ENCODE peak calls at places on chromosome 5, in nine cellular contexts. Q is heart right ventricle; I is CD8-positive, alpha-beta memory T cell; F is IMR-90; X is Peyer's patch; L is keratinocyte; M is HepG2; A is neuronal stem cell; J is PC-3. U is an unnamed sample. For H3K4me1, the result is how much of the 10 kb centered on the place peaks cover.

GRCh38 chr5:154098465-154098864 is 59.7 kb downstream of the MFAP3 start:
- DNase-seq in Q (no peak), I (no peak), F (no peak), X (no peak), L (no peak), M (no peak), A (no peak), J (no peak), U (no peak)

GRCh38 chr5:79694652-79695051 is 5.0 kb downstream of the CMYA5 start:
- DNase-seq in Q (peak), I (no peak), F (peak), X (no peak), L (no peak), M (no peak), A (no peak), J (no peak), U (no peak)

GRCh38 chr5:5326126-5326758 is 96.2 kb upstream of the ICE1 start:
- DNase-seq in Q (no peak), I (no peak), F (no peak), X (no peak), L (no peak), M (no peak), A (peak), J (no peak), U (no peak)

GRCh38 chr5:139177809-139178581 is 20.2 kb downstream of the SIL1 start:
- DNase-seq in Q (peak), I (no peak), F (peak), X (peak), L (no peak), M (no peak), A (no peak), J (no peak), U (peak)

GRCh38 chr5:154309805-154310204 is 119.3 kb downstream of the GALNT10 start:
- DNase-seq in Q (no peak), I (no peak), F (no peak), X (no peak), L (no peak), M (no peak), A (no peak), J (no peak), U (no peak)

GRCh38 chr5:435961-436640 is 6.9 kb upstream of the EXOC3 start:
- DNase-seq in Q (no peak), I (no peak), F (peak), X (peak), L (no peak), M (peak), A (no peak), J (peak), U (no peak)

GRCh38 chr5:151072234-151073025 is 8.4 kb downstream of the TNIP1 start:
- DNase-seq in Q (no peak), I (no peak), F (peak), X (no peak), L (peak), M (no peak), A (no peak), J (peak), U (no peak)

GRCh38 chr5:10788358-10788757 is 27.3 kb upstream of the DAP start:
- DNase-seq in Q (no peak), I (no peak), F (no peak), X (no peak), L (no peak), M (no peak), A (no peak), J (no peak), U (no peak)

GRCh38 chr5:132976852-132977251 is 13.4 kb upstream of the AFF4 start:
- DNase-seq in Q (no peak), I (no peak), F (no peak), X (no peak), L (no peak), M (no peak), A (no peak), J (no peak), U (no peak)

GRCh38 chr5:120609570-120609969 is 145.5 kb downstream of the PRR16 start:
- DNase-seq in Q (no peak), I (no peak), F (peak), X (no peak), L (no peak), M (no peak), A (no peak), J (peak), U (no peak)

GRCh38 chr5:174335682-174336364 is 290.3 kb downstream of the NSG2 start:
- DNase-seq in Q (no peak), I (no peak), F (no peak), X (no peak), L (no peak), M (no peak), A (no peak), J (peak), U (no peak)

GRCh38 chr5:82164957-82165698 is 113.0 kb downstream of the RPS23 start:
- DNase-seq in Q (no peak), I (no peak), F (peak), X (no peak), L (no peak), M (no peak), A (no peak), J (peak), U (peak)

GRCh38 chr5:154646841-154647759 is 108.1 kb upstream of the LARP1 start:
- DNase-seq in Q (peak), I (peak), F (peak), X (peak), L (no peak), M (peak), A (no peak), J (peak), U (no peak)

GRCh38 chr5:176466245-176466871 is 18.2 kb downstream of the FAF2 start:
- DNase-seq in Q (no peak), I (no peak), F (peak), X (no peak), L (no peak), M (peak), A (no peak), J (peak), U (no peak)

GRCh38 chr5:52657231-52657645 is 130.5 kb upstream of the ITGA1 start:
- DNase-seq in Q (no peak), I (peak), F (peak), X (no peak), L (no peak), M (peak), A (peak), J (peak), U (no peak)

GRCh38 chr5:86878250-86878649 is 260.5 kb downstream of the COX7C start:
- DNase-seq in Q (no peak), I (no peak), F (no peak), X (no peak), L (no peak), M (no peak), A (no peak), J (no peak), U (no peak)

GRCh38 chr5:173495225-173495904 is 121.1 kb downstream of the BOD1 start:
- DNase-seq in Q (peak), I (no peak), F (peak), X (no peak), L (no peak), M (no peak), A (no peak), J (no peak), U (no peak)

DNA sequence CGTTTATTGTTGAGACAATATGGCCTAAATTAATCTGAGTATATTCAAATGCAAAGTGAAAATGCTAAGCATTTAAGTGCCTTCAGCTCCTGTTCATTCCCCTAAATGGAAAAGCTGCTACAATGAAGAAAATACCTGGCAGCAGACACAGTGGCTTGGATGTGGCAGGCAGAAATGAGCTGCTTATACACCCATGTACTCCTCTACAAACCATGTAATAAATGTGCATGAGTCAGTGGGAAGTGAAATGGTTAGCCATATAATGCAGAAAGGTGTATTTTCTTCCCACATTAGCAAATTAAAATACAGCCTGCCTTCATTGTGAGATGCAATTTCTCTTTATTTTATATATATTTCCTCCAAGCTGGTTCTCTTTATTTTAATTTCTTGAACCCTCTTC is 859.2 kb upstream of the SEMA6A start:
- DNase-seq in Q (no peak), I (no peak), F (no peak), X (no peak), L (no peak), M (no peak), A (no peak), J (no peak), U (no peak)
- H3K4me1 ChIP-seq in Q (under half), I (under half), F (under half), X (under half), L (under half), M (under half), A (under half), J (under half), U (under half)

GRCh38 chr5:72179816-72180440 is 72.7 kb downstream of the MAP1B start:
- DNase-seq in Q (no peak), I (no peak), F (no peak), X (no peak), L (no peak), M (no peak), A (no peak), J (peak), U (peak)

GRCh38 chr5:72177538-72177937 is 70.3 kb downstream of the MAP1B start:
- DNase-seq in Q (no peak), I (no peak), F (no peak), X (no peak), L (no peak), M (no peak), A (no peak), J (no peak), U (no peak)

GRCh38 chr5:72183231-72183630 is 76.0 kb downstream of the MAP1B start:
- DNase-seq in Q (no peak), I (no peak), F (no peak), X (no peak), L (no peak), M (no peak), A (peak), J (no peak), U (no peak)

GRCh38 chr5:72178910-72179815 is 71.9 kb downstream of the MAP1B start:
- DNase-seq in Q (peak), I (no peak), F (peak), X (peak), L (no peak), M (no peak), A (peak), J (peak), U (peak)

DNA sequence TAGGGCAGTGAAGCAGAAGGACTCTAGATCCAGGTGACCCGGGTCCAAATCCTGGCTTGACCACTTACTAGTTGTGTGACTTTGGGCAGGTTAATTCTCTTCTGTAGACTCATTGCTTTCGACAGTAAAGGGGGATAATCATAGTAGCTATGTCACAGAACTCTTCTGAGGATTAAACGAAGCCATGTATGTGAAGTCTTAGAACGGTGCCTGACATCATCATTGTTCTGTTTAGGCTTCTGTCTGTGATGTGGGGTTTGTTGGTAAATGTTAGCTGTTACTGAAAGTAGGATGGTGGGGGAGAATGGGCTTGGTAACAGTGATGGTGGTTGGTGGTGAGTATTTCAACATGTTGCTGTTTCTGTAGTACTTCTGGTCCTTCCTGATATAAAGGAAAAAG is 73.7 kb downstream of the MAP1B start:
- DNase-seq in Q (no peak), I (no peak), F (no peak), X (no peak), L (no peak), M (no peak), A (no peak), J (no peak), U (no peak)
- H3K4me3 ChIP-seq in Q (no peak), I (no peak), F (no peak), X (no peak), L (no peak), M (no peak), A (no peak), J (no peak), U (no peak)

DNA sequence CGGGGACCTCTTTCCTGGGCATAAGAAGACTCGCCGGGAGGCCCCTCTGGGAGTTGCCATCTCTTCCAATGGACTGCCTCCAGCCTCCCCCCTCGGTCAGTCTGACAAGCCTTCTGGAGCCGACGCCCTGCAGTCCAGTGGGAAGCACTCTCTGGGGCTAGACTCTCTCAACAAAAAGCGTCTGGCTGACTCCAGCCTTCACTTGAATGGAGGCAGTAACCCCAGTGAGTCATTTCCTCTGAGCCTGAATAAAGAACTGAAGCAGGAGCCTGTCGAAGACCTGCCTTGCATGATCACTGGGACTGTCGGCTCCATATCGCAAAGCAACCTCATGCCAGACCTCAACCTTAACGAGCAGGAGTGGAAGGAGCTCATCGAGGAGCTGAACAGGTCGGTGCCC is 28.4 kb upstream of the LTC4S start:
- DNase-seq in Q (peak), I (no peak), F (peak), X (no peak), L (no peak), M (no peak), A (no peak), J (peak), U (no peak)
- H3K4me1 ChIP-seq in Q (half or more), I (under half), F (under half), X (under half), L (under half), M (under half), A (under half), J (under half), U (under half)

DNA sequence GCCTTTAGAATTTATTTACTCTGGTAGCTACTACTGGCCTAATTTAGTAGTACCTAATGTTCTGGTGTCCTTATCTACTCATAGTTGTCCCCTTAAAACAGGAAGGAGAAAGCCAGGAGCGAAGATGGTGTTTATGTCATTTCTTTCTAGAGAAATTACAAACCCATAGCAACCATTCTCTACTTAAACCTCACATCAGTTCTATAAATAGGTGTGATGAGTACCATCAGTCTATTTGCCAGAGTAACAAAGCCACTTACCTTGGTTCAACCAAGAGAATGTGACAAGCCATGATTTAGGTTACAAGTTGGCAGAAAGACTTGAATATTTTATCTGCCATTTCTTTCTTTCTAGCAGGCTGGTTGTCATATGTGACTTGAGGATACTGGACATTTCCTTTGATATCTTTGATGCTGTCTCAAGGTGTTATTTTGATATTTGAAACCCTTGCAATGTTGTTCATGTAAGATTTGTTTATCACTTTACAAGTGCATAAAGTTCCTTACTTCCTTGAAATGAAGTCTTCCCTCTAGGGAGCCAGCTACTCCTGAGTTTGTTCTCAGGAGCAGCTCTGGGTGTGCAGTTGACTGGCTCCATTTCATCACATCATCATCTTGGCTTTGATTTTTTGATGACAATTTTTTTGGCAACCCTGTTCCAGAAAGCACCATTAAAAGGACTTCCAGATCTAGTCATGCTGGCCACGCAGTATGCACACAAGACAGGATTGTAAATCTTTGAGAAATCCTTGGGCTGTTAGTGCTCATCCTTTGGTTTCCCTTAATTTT is 286.8 kb downstream of the ARHGAP26 start:
- DNase-seq in Q (no peak), I (no peak), F (no peak), X (no peak), L (no peak), M (no peak), A (no peak), J (no peak), U (no peak)
- H3K4me3 ChIP-seq in Q (no peak), I (no peak), F (no peak), X (no peak), L (no peak), M (no peak), A (no peak), J (no peak), U (no peak)